ENCODE peak calls at places on chromosome 21, in ten cellular contexts. P is amygdala; A is posterior cingulate gyrus; O is ecto neural progenitor cell; B is right atrium auricular region; E is NCI-H460; Y is iPS-NIHi11; J is GM12864; W is NCI-H345; F is stimulated activated CD8-positive, alpha-beta memory T cell treated with anti-CD3 and anti-CD28 coated beads, Interleukin-15, amount 100 ng/mL, for 1 hour. V is an unnamed sample.

GRCh38 chr21:45865106-45865835 is 116.3 kb upstream of the COL6A1 start:
- DNase-seq in A (no peak), O (no peak), J (no peak), B (no peak), F (no peak), P (no peak), W (no peak), E (no peak), Y (no peak), V (no peak)

GRCh38 chr21:36156815-36157670 is at the start of gene DOP1B:
- DNase-seq in Y (peak), E (no peak), P (peak), A (peak), B (no peak), J (no peak), W (peak), O (no peak), F (no peak), V (no peak)

GRCh38 chr21:46096596-46096981 is 1.3 kb upstream of the COL6A2 start:
- DNase-seq in F (no peak), B (peak), Y (no peak), A (no peak), O (peak), P (no peak), E (no peak), W (no peak), J (no peak), V (no peak)

GRCh38 chr21:28537371-28538079 is 455.2 kb downstream of the LTN1 start:
- DNase-seq in F (no peak), W (no peak), B (no peak), J (no peak), E (no peak), A (no peak), Y (no peak), O (no peak), P (no peak), V (no peak)

GRCh38 chr21:46171585-46171984 is 12.7 kb downstream of the SPATC1L start:
- DNase-seq in P (no peak), E (no peak), Y (no peak), F (no peak), A (no peak), O (no peak), B (peak), W (no peak), J (no peak), V (no peak)

GRCh38 chr21:32377991-32378390 is 14.8 kb downstream of the URB1 start:
- DNase-seq in A (no peak), E (no peak), O (no peak), P (no peak), F (no peak), Y (no peak), B (no peak), J (no peak), W (no peak), V (no peak)

GRCh38 chr21:38438476-38438893 is 59.8 kb downstream of the ERG start:
- DNase-seq in J (no peak), A (peak), E (no peak), O (no peak), B (peak), Y (peak), F (no peak), W (no peak), P (no peak), V (no peak)

GRCh38 chr21:25464275-25464674 is 143.0 kb downstream of the MRPL39 start:
- DNase-seq in B (no peak), P (no peak), F (no peak), O (no peak), J (no peak), W (no peak), E (no peak), Y (no peak), A (no peak), V (no peak)

V was measured in NCI-H510A.